ENCODE peak calls at places on chromosomes 3 and 15, in six cellular contexts. D is GM23338, S is RWPE1, Z is vagina, V is fibroblast of the aortic adventitia, R is brain microvascular endothelial cell. N is an unnamed sample.

GRCh38 chr3:112770026-112770626 is 76.5 kb downstream of the CD200R1L start:
- DNase-seq in D (peak), Z (no peak), R (peak), S (peak), V (peak), N (peak)

GRCh38 chr15:86854186-86854585 is 774.5 kb downstream of the AGBL1 start:
- DNase-seq in S (no peak), R (no peak), V (no peak), D (no peak), Z (no peak), N (no peak)

GRCh38 chr3:100562224-100562857 is 47.1 kb upstream of the ADGRG7 start:
- DNase-seq in Z (no peak), D (peak), R (no peak), V (no peak), S (peak), N (no peak)

GRCh38 chr3:191216510-191216909 is 17.5 kb downstream of the OSTN start:
- DNase-seq in V (peak), S (no peak), R (no peak), Z (no peak), D (no peak), N (no peak)

GRCh38 chr3:126340081-126340511 is 17.1 kb downstream of the KLF15 start:
- DNase-seq in D (no peak), Z (no peak), V (peak), S (no peak), R (no peak), N (no peak)

GRCh38 chr15:35013370-35013769 is 25.3 kb upstream of the ZNF770 start:
- DNase-seq in S (no peak), Z (no peak), D (no peak), V (no peak), R (peak), N (no peak)

GRCh38 chr15:60673918-60674558 is 195.1 kb upstream of the ICE2 start:
- DNase-seq in R (peak), Z (no peak), D (no peak), S (peak), V (peak), N (peak)

GRCh38 chr3:198027799-198028390 is 67.9 kb downstream of the LMLN start:
- DNase-seq in V (no peak), D (no peak), R (no peak), Z (no peak), S (no peak), N (no peak)

GRCh38 chr3:172132721-172133311 is 93.4 kb downstream of the FNDC3B start:
- DNase-seq in R (no peak), D (no peak), V (no peak), S (no peak), Z (no peak), N (no peak)

GRCh38 chr15:25684521-25685215 is 178.5 kb downstream of the ATP10A start:
- DNase-seq in Z (no peak), D (no peak), S (peak), V (peak), R (peak), N (peak)

GRCh38 chr3:12284591-12284990 is 4.3 kb upstream of the PPARG start:
- DNase-seq in R (no peak), V (no peak), S (no peak), D (no peak), Z (no peak), N (no peak)

GRCh38 chr15:72796515-72797337 is 13.2 kb upstream of the ADPGK start:
- DNase-seq in V (peak), Z (no peak), S (peak), R (no peak), D (peak), N (no peak)

GRCh38 chr3:143442761-143443477 is 323.3 kb downstream of the CHST2 start:
- DNase-seq in D (no peak), S (no peak), Z (no peak), V (peak), R (no peak), N (no peak)

GRCh38 chr3:59327324-59327939 is 277.6 kb upstream of the CFAP20DC start:
- DNase-seq in S (peak), R (peak), D (peak), Z (no peak), V (peak), N (no peak)

GRCh38 chr3:150169279-150169970 is 198.7 kb upstream of the PFN2 start:
- DNase-seq in V (no peak), R (no peak), Z (no peak), S (no peak), D (no peak), N (no peak)

GRCh38 chr15:50889589-50889988 is 18.9 kb upstream of the AP4E1 start:
- DNase-seq in D (no peak), V (no peak), S (no peak), R (no peak), Z (no peak), N (no peak)

GRCh38 chr15:72237286-72238224 is 6.6 kb upstream of the PKM start:
- DNase-seq in R (peak), V (peak), D (peak), Z (no peak), S (peak), N (peak)

GRCh38 chr3:14561051-14561634 is 21.0 kb upstream of the GRIP2 start:
- DNase-seq in R (peak), V (peak), Z (no peak), S (peak), D (no peak), N (peak)

GRCh38 chr15:67915374-67916050 is 75.7 kb upstream of the RNU6-1 start:
- DNase-seq in S (no peak), V (peak), D (peak), Z (no peak), R (no peak), N (no peak)

GRCh38 chr3:72044231-72044935 is 259.4 kb upstream of the PROK2 start:
- DNase-seq in V (no peak), R (no peak), Z (no peak), D (no peak), S (no peak), N (peak)

GRCh38 chr15:24761704-24762302 is 86.2 kb downstream of the NPAP1 start:
- DNase-seq in Z (no peak), R (no peak), D (peak), V (peak), S (no peak), N (peak)

GRCh38 chr15:67883228-67883773 is 43.5 kb upstream of the RNU6-1 start:
- DNase-seq in V (no peak), D (no peak), R (no peak), S (no peak), Z (no peak), N (no peak)

GRCh38 chr3:119305271-119305670 is 11.1 kb downstream of the ARHGAP31 start:
- DNase-seq in S (no peak), D (no peak), V (peak), Z (no peak), R (no peak), N (no peak)

DNA sequence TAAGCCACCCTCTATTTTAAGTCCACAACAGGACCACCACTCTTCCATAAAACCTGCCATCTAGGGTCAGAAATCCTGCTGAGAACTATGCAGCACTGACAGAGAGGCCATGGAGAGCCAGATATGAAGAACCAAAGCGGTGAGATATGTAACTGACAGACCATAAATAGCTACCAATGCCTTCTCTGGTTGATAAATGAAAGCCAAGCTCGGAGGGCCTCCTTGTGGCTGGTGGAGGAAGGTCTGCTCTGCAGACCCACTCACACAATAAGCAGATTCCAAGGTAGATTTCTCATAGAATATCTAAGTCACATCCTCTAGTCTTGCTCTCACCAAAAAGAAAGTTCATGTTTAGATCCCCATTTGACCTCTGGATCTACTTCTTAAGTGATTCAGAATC is 38.9 kb downstream of the RYK start:
- DNase-seq in Z (no peak), R (peak), V (peak), D (peak), S (no peak), N (peak)
- TF ChIP-seq CTCF in Z (peak), R (peak), V (peak), D (peak), S (peak), N (peak)

DNA sequence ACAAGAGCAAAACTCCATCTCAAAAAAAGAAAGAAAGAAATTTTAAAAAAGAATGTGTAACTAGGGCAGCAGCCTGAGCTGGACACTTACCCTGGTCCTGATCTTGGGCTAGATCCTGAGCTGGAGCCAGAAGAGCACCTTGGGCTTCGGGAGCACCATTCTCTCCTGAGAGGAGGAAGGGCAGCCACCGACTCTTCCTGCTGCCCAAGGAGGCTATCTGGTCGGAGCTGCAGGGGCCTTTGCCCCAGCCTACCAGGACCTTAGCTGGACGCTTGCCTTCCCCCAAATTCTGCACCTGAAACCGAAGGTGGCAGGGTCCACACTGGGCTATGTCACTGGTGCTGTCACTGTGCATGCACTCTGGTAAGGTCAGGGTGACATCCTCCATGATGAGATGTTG is 6.9 kb upstream of the CAMKV start:
- DNase-seq in D (no peak), Z (no peak), S (no peak), V (no peak), R (no peak), N (no peak)
- TF ChIP-seq CTCF in D (no peak), Z (no peak), S (no peak), V (no peak), R (no peak), N (no peak)

GRCh38 chr3:182981038-182981380 is 671 bp upstream of the DCUN1D1 start:
- DNase-seq in D (no peak), Z (no peak), R (no peak), V (no peak), S (no peak), N (no peak)
- TF ChIP-seq CTCF in D (no peak), Z (no peak), R (no peak), V (no peak), S (no peak), N (no peak)

GRCh38 chr15:80240261-80240660 is 11.8 kb downstream of the CTXND1 start:
- DNase-seq in V (no peak), R (no peak), D (no peak), Z (no peak), S (no peak), N (no peak)

GRCh38 chr15:80228959-80229610 is 22.9 kb downstream of the CTXND1 start:
- DNase-seq in Z (no peak), D (no peak), V (peak), S (no peak), R (peak), N (peak)

GRCh38 chr15:80233511-80234080 is 18.4 kb downstream of the CTXND1 start:
- DNase-seq in D (no peak), Z (no peak), S (no peak), R (no peak), V (no peak), N (no peak)

GRCh38 chr15:80231371-80231770 is 20.6 kb downstream of the CTXND1 start:
- DNase-seq in S (no peak), V (no peak), R (no peak), Z (no peak), D (no peak), N (no peak)

GRCh38 chr15:80234883-80235282 is 17.1 kb downstream of the CTXND1 start:
- DNase-seq in R (no peak), Z (no peak), V (peak), S (no peak), D (peak), N (peak)
- TF ChIP-seq CTCF in R (peak), Z (no peak), V (peak), S (peak), D (peak), N (peak)

GRCh38 chr3:178308696-178309278 is 227.4 kb upstream of the KCNMB2 start:
- DNase-seq in R (no peak), V (no peak), D (no peak), Z (no peak), S (no peak), N (no peak)
- TF ChIP-seq CTCF in R (no peak), V (no peak), D (no peak), Z (no peak), S (no peak), N (no peak)

N was measured in HFFc6.